ENCODE peak calls at places on chromosomes 6 and 20, in seven cellular contexts. R is keratinocyte; Z is retinal pigment epithelial cell; V is RCC 7860; E is stimulated activated CD4-positive, alpha-beta T cell treated with anti-CD3 and anti-CD28 coated beads, Interleukin-12 subunit alpha, Interleukin-12 subunit beta, amount 100 ng/mL, for 48 hours; O is iPS DF 19.7; I is fibroblast of lung. G is an unnamed sample.

GRCh38 chr20:33516882-33517281 is 27.0 kb downstream of the CBFA2T2 start:
- DNase-seq in R (no peak), Z (no peak), V (no peak), E (no peak), O (no peak), I (peak), G (no peak)

GRCh38 chr6:67897998-67898607 is 737.0 kb upstream of the ADGRB3 start:
- DNase-seq in R (no peak), Z (no peak), V (no peak), E (no peak), O (no peak), I (no peak), G (no peak)

GRCh38 chr6:35711731-35712130 is 23.0 kb upstream of the FKBP5 start:
- DNase-seq in R (no peak), Z (no peak), V (no peak), E (no peak), O (no peak), I (no peak), G (no peak)

GRCh38 chr20:20362774-20363435 is 5.0 kb upstream of the INSM1 start:
- DNase-seq in R (no peak), Z (no peak), V (no peak), E (no peak), O (no peak), I (no peak), G (no peak)

GRCh38 chr6:36997811-36998722 is 7.4 kb upstream of the FGD2 start:
- DNase-seq in R (no peak), Z (no peak), V (no peak), E (no peak), O (no peak), I (no peak), G (no peak)

GRCh38 chr20:57708694-57709673 is 831 bp downstream of the PMEPA1 start:
- DNase-seq in R (no peak), Z (no peak), V (no peak), E (no peak), O (no peak), I (no peak), G (peak)

GRCh38 chr20:3679749-3680700 is 1.8 kb downstream of the ADAM33 start:
- DNase-seq in R (no peak), Z (no peak), V (no peak), E (no peak), O (no peak), I (peak), G (no peak)

GRCh38 chr6:43796910-43797890 is 27.2 kb downstream of the VEGFA start:
- DNase-seq in R (no peak), Z (no peak), V (no peak), E (no peak), O (no peak), I (no peak), G (no peak)

GRCh38 chr20:11553603-11554002 is 364.1 kb upstream of the BTBD3 start:
- DNase-seq in R (no peak), Z (no peak), V (no peak), E (no peak), O (no peak), I (no peak), G (peak)

GRCh38 chr6:151160869-151161268 is 78.9 kb upstream of the AKAP12 start:
- DNase-seq in R (no peak), Z (peak), V (no peak), E (no peak), O (no peak), I (no peak), G (no peak)

GRCh38 chr6:113394724-113395123 is 462.4 kb upstream of the MARCKS start:
- DNase-seq in R (no peak), Z (no peak), V (no peak), E (no peak), O (no peak), I (no peak), G (no peak)

GRCh38 chr20:57620274-57620990 is at the start of gene ZBP1:
- DNase-seq in R (no peak), Z (no peak), V (no peak), E (no peak), O (no peak), I (no peak), G (no peak)

GRCh38 chr6:40894962-40895799 is 143.8 kb downstream of the UNC5CL start:
- DNase-seq in R (no peak), Z (no peak), V (peak), E (no peak), O (peak), I (peak), G (no peak)

GRCh38 chr6:75280131-75280855 is 4.3 kb downstream of the TMEM30A start:
- DNase-seq in R (no peak), Z (no peak), V (no peak), E (no peak), O (no peak), I (peak), G (no peak)

GRCh38 chr20:60024801-60025200 is 66.6 kb downstream of the CDH26 start:
- DNase-seq in R (no peak), Z (no peak), V (no peak), E (no peak), O (peak), I (no peak), G (no peak)

GRCh38 chr20:29762620-29763019 is 1494.8 kb upstream of the DEFB115 start:
- DNase-seq in R (no peak), Z (no peak), V (no peak), E (no peak), O (no peak), I (no peak), G (no peak)

GRCh38 chr6:36683145-36683655 is 4.7 kb downstream of the CDKN1A start:
- DNase-seq in R (no peak), Z (no peak), V (no peak), E (no peak), O (no peak), I (no peak), G (no peak)

GRCh38 chr20:60057123-60057865 is 99.1 kb downstream of the CDH26 start:
- DNase-seq in R (peak), Z (no peak), V (peak), E (peak), O (peak), I (peak), G (peak)

GRCh38 chr6:6352772-6353171 is 32.3 kb upstream of the F13A1 start:
- DNase-seq in R (no peak), Z (no peak), V (no peak), E (no peak), O (no peak), I (no peak), G (no peak)

GRCh38 chr6:139407718-139408222 is 33.3 kb upstream of the CITED2 start:
- DNase-seq in R (peak), Z (peak), V (peak), E (no peak), O (no peak), I (peak), G (no peak)

GRCh38 chr20:46694484-46694883 is 5.2 kb upstream of the TP53RK start:
- DNase-seq in R (no peak), Z (no peak), V (no peak), E (no peak), O (no peak), I (no peak), G (no peak)

GRCh38 chr6:128319946-128320345 is 200.5 kb downstream of the PTPRK start:
- DNase-seq in R (no peak), Z (no peak), V (no peak), E (no peak), O (no peak), I (no peak), G (no peak)

GRCh38 chr6:1667012-1667804 is 57.5 kb downstream of the FOXC1 start:
- DNase-seq in R (no peak), Z (no peak), V (no peak), E (no peak), O (no peak), I (peak), G (no peak)

GRCh38 chr6:151136141-151136755 is 103.5 kb upstream of the AKAP12 start:
- DNase-seq in R (no peak), Z (no peak), V (no peak), E (no peak), O (no peak), I (peak), G (no peak)

GRCh38 chr6:148989585-148989984 is 242.8 kb downstream of the UST start:
- DNase-seq in R (no peak), Z (no peak), V (no peak), E (no peak), O (no peak), I (no peak), G (no peak)

GRCh38 chr6:128327890-128328289 is 192.5 kb downstream of the PTPRK start:
- DNase-seq in R (no peak), Z (no peak), V (no peak), E (peak), O (no peak), I (no peak), G (peak)

GRCh38 chr20:3633913-3634478 is 29.2 kb downstream of the GFRA4 start:
- DNase-seq in R (no peak), Z (no peak), V (no peak), E (no peak), O (no peak), I (no peak), G (no peak)

GRCh38 chr6:32081676-32082075 is 27.5 kb downstream of the TNXB start:
- DNase-seq in R (no peak), Z (no peak), V (no peak), E (no peak), O (no peak), I (no peak), G (no peak)

GRCh38 chr6:1188199-1188598 is 123.7 kb upstream of the FOXQ1 start:
- DNase-seq in R (no peak), Z (no peak), V (no peak), E (no peak), O (no peak), I (no peak), G (no peak)

GRCh38 chr20:32440069-32440757 is 82.1 kb downstream of the ASXL1 start:
- DNase-seq in R (no peak), Z (no peak), V (no peak), E (no peak), O (no peak), I (no peak), G (no peak)

GRCh38 chr6:115838763-115839401 is 221.8 kb downstream of the FRK start:
- DNase-seq in R (no peak), Z (no peak), V (peak), E (peak), O (peak), I (no peak), G (no peak)

GRCh38 chr6:161480416-161481165 is 206.7 kb upstream of the AGPAT4 start:
- DNase-seq in R (no peak), Z (no peak), V (no peak), E (no peak), O (no peak), I (peak), G (no peak)

GRCh38 chr20:21053002-21053762 is 53.0 kb downstream of the LINC00237 start:
- DNase-seq in R (no peak), Z (no peak), V (no peak), E (no peak), O (no peak), I (no peak), G (no peak)

GRCh38 chr6:126422912-126423311 is 83.0 kb downstream of the CENPW start:
- DNase-seq in R (no peak), Z (no peak), V (no peak), E (no peak), O (no peak), I (no peak), G (no peak)

GRCh38 chr6:33960345-33961313 is 156.8 kb upstream of the MLN start:
- DNase-seq in R (no peak), Z (no peak), V (no peak), E (no peak), O (no peak), I (no peak), G (no peak)

GRCh38 chr20:59911041-59911440 is 22.4 kb downstream of the SYCP2 start:
- DNase-seq in R (no peak), Z (no peak), V (no peak), E (no peak), O (no peak), I (no peak), G (no peak)